ENCODE peak calls at places on chromosomes 5 and 9, in seven cellular contexts. T is uterus, J is cardiac fibroblast, F is glutamatergic neuron, Z is erythroblast, O is AG08395, W is HEK293T. S is an unnamed sample.

GRCh38 chr5:19880859-19881436 is 107.1 kb downstream of the CDH18 start:
- DNase-seq in T (no peak), J (no peak), F (no peak), Z (no peak), O (no peak), W (no peak), S (no peak)

GRCh38 chr9:123327697-123328100 is 28.3 kb upstream of the CRB2 start:
- DNase-seq in T (no peak), J (no peak), F (no peak), Z (no peak), O (no peak), W (no peak), S (no peak)

GRCh38 chr5:97085787-97086181 is 56.6 kb downstream of the LIX1 start:
- DNase-seq in T (no peak), J (no peak), F (no peak), Z (no peak), O (no peak), W (no peak), S (no peak)

GRCh38 chr5:157492886-157493285 is 32.9 kb downstream of the NIPAL4 start:
- DNase-seq in T (no peak), J (no peak), F (no peak), Z (no peak), O (no peak), W (no peak), S (no peak)

GRCh38 chr9:137150485-137151060 is 11.6 kb downstream of the GRIN1 start:
- DNase-seq in T (no peak), J (no peak), F (no peak), Z (peak), O (no peak), W (peak), S (no peak)

GRCh38 chr5:61304611-61305369 is 27.3 kb upstream of the ZSWIM6 start:
- DNase-seq in T (no peak), J (peak), F (no peak), Z (peak), O (peak), W (no peak), S (no peak)

GRCh38 chr5:180636403-180637075 is 12.9 kb downstream of the FLT4 start:
- DNase-seq in T (no peak), J (peak), F (peak), Z (no peak), O (no peak), W (no peak), S (no peak)

GRCh38 chr5:66660401-66660800 is 64.2 kb downstream of the MAST4 start:
- DNase-seq in T (no peak), J (no peak), F (no peak), Z (no peak), O (peak), W (no peak), S (no peak)

S was measured in effector CD8-positive, alpha-beta T cell.